ENCODE peak calls at places on chromosomes 5 and 9, in six cellular contexts. Z is NCI-H1092 treated with DMSO at 0.1 percent for 48 hours, V is occipital lobe, R is substantia nigra, S is IMR-90, L is NCI-H1417. G is an unnamed sample.
A peak's percentile ranks its signal among the peaks of the same experiment; 100 is the strongest.

GRCh38 chr5:16920109-16920816 is 15.8 kb downstream of the MYO10 start:
- DNase-seq in Z (no peak), V (no peak), R (no peak), S (no peak), L (no peak), G (no peak)

GRCh38 chr5:102796481-102796880 is 41.4 kb downstream of the PAM start:
- DNase-seq in Z (no peak), V (no peak), R (no peak), S (peak; percentile 7), L (no peak), G (no peak)

GRCh38 chr5:145246961-145247744 is 588.0 kb downstream of the PRELID2 start:
- DNase-seq in Z (no peak), V (no peak), R (no peak), S (peak; percentile 39), L (no peak), G (no peak)

GRCh38 chr9:10873999-10874398 is 261.2 kb upstream of the PTPRD start:
- DNase-seq in Z (no peak), V (no peak), R (no peak), S (no peak), L (no peak), G (no peak)

GRCh38 chr5:124605516-124605915 is 140.9 kb downstream of the ZNF608 start:
- DNase-seq in Z (no peak), V (no peak), R (no peak), S (peak; percentile 19), L (no peak), G (no peak)

GRCh38 chr9:129027685-129028191 is 393 bp downstream of the SH3GLB2 start:
- DNase-seq in Z (peak; percentile 53), V (no peak), R (no peak), S (no peak), L (peak; percentile 87), G (no peak)

GRCh38 chr9:35422753-35423152 is 67.2 kb upstream of the RUSC2 start:
- DNase-seq in Z (no peak), V (no peak), R (no peak), S (no peak), L (no peak), G (no peak)

GRCh38 chr5:33371660-33372059 is 69.1 kb upstream of the TARS1 start:
- DNase-seq in Z (no peak), V (no peak), R (no peak), S (peak; percentile 93), L (no peak), G (peak; percentile 28)

GRCh38 chr5:179250561-179251225 is 94.6 kb downstream of the ADAMTS2 start:
- DNase-seq in Z (no peak), V (no peak), R (no peak), S (no peak), L (no peak), G (no peak)

GRCh38 chr5:82734291-82734690 is 342.9 kb downstream of the TMEM167A start:
- DNase-seq in Z (no peak), V (no peak), R (no peak), S (no peak), L (no peak), G (no peak)

GRCh38 chr9:36772449-36773370 is 200.0 kb downstream of the MELK start:
- DNase-seq in Z (no peak), V (no peak), R (no peak), S (peak; percentile 36), L (peak; percentile 15), G (peak; percentile 6)

GRCh38 chr9:136487672-136488071 is 4.8 kb upstream of the SEC16A start:
- DNase-seq in Z (no peak), V (no peak), R (no peak), S (no peak), L (no peak), G (no peak)

GRCh38 chr5:143679777-143680176 is 132.2 kb upstream of the HMHB1 start:
- DNase-seq in Z (no peak), V (no peak), R (no peak), S (peak; percentile 56), L (no peak), G (no peak)

GRCh38 chr5:33713087-33713486 is 178.7 kb downstream of the ADAMTS12 start:
- DNase-seq in Z (no peak), V (no peak), R (no peak), S (no peak), L (no peak), G (no peak)

GRCh38 chr5:18732556-18733479 is 1098.6 kb downstream of the TAF11L14 start:
- DNase-seq in Z (no peak), V (no peak), R (no peak), S (no peak), L (no peak), G (no peak)

GRCh38 chr5:78787763-78788162 is 139.2 kb upstream of the LHFPL2 start:
- DNase-seq in Z (no peak), V (no peak), R (no peak), S (no peak), L (no peak), G (no peak)

GRCh38 chr5:9173281-9174048 is 372.4 kb downstream of the SEMA5A start:
- DNase-seq in Z (no peak), V (no peak), R (no peak), S (peak; percentile 66), L (no peak), G (no peak)

GRCh38 chr9:104835163-104835562 is 71.2 kb downstream of the NIPSNAP3B start:
- DNase-seq in Z (no peak), V (no peak), R (no peak), S (no peak), L (no peak), G (no peak)

GRCh38 chr5:86971034-86971511 is 296.6 kb upstream of the RASA1 start:
- DNase-seq in Z (no peak), V (no peak), R (no peak), S (peak; percentile 27), L (peak; percentile 5), G (no peak)

GRCh38 chr5:137921931-137922330 is 32.7 kb downstream of the PKD2L2 start:
- DNase-seq in Z (no peak), V (no peak), R (no peak), S (peak; percentile 36), L (no peak), G (peak; percentile 12)

GRCh38 chr5:154940375-154940771 is 500 bp upstream of the MRPL22 start:
- DNase-seq in Z (no peak), V (no peak), R (no peak), S (no peak), L (no peak), G (no peak)

GRCh38 chr9:135671591-135672041 is 8.5 kb downstream of the LCN9 start:
- DNase-seq in Z (no peak), V (no peak), R (no peak), S (no peak), L (no peak), G (no peak)

GRCh38 chr5:59661939-59662615 is 231.4 kb downstream of the PDE4D start:
- DNase-seq in Z (no peak), V (no peak), R (no peak), S (no peak), L (peak; percentile 67), G (peak; percentile 82)

GRCh38 chr9:93467062-93467416 is 13.7 kb upstream of the FAM120AOS start:
- DNase-seq in Z (no peak), V (no peak), R (no peak), S (no peak), L (peak; percentile 44), G (no peak)

GRCh38 chr9:31210982-31211570 is 1173.4 kb upstream of the ACO1 start:
- DNase-seq in Z (no peak), V (no peak), R (no peak), S (no peak), L (no peak), G (no peak)

GRCh38 chr5:150751096-150751891 is 7.5 kb downstream of the DCTN4 start:
- DNase-seq in Z (no peak), V (no peak), R (no peak), S (peak; percentile 40), L (peak; percentile 3), G (no peak)

GRCh38 chr9:36450110-36450732 is 50.2 kb upstream of the RNF38 start:
- DNase-seq in Z (peak; percentile 31), V (no peak), R (no peak), S (peak; percentile 57), L (peak; percentile 51), G (peak; percentile 38)

GRCh38 chr9:26677965-26678745 is 214.4 kb downstream of the CAAP1 start:
- DNase-seq in Z (no peak), V (no peak), R (no peak), S (no peak), L (no peak), G (no peak)